ENCODE peak calls at places on chromosome 2, in seven cellular contexts. One of them, this sample, is unnamed.

GRCh38 chr2:11697103-11697871 is 27.3 kb upstream of the NTSR2 start:
- DNase-seq in K562: no peak
- DNase-seq in H9: no peak
- DNase-seq in GM23248: peak
- DNase-seq in neural progenitor cell: peak
- DNase-seq in Karpas-422: no peak
- DNase-seq in PC-3: peak
- DNase-seq in this sample: peak

GRCh38 chr2:236176417-236176816 is 8.2 kb upstream of the GBX2 start:
- DNase-seq in neural progenitor cell: peak
- DNase-seq in PC-3: peak
- DNase-seq in Karpas-422: peak
- DNase-seq in K562: peak
- DNase-seq in H9: no peak
- DNase-seq in GM23248: peak
- DNase-seq in this sample: no peak

GRCh38 chr2:229282758-229283546 is 11.9 kb upstream of the PID1 start:
- DNase-seq in Karpas-422: no peak
- DNase-seq in K562: no peak
- DNase-seq in GM23248: peak
- DNase-seq in H9: no peak
- DNase-seq in PC-3: peak
- DNase-seq in neural progenitor cell: no peak
- DNase-seq in this sample: peak

GRCh38 chr2:16179701-16180402 is 239.5 kb downstream of the MYCN start:
- DNase-seq in K562: no peak
- DNase-seq in Karpas-422: no peak
- DNase-seq in PC-3: no peak
- DNase-seq in neural progenitor cell: no peak
- DNase-seq in H9: peak
- DNase-seq in GM23248: no peak
- DNase-seq in this sample: no peak

GRCh38 chr2:181430406-181431199 is 26.6 kb upstream of the ITGA4 start:
- DNase-seq in Karpas-422: peak
- DNase-seq in GM23248: peak
- DNase-seq in H9: no peak
- DNase-seq in PC-3: peak
- DNase-seq in neural progenitor cell: no peak
- DNase-seq in K562: peak
- DNase-seq in this sample: no peak

GRCh38 chr2:36366491-36367120 is 11.0 kb downstream of the CRIM1 start:
- DNase-seq in K562: no peak
- DNase-seq in H9: no peak
- DNase-seq in PC-3: peak
- DNase-seq in GM23248: no peak
- DNase-seq in Karpas-422: no peak
- DNase-seq in neural progenitor cell: no peak
- DNase-seq in this sample: no peak

GRCh38 chr2:144513388-144514100 is 6.4 kb downstream of the ZEB2 start:
- DNase-seq in PC-3: no peak
- DNase-seq in neural progenitor cell: peak
- DNase-seq in K562: peak
- DNase-seq in GM23248: peak
- DNase-seq in H9: no peak
- DNase-seq in Karpas-422: no peak
- DNase-seq in this sample: peak

GRCh38 chr2:74845217-74845751 is 11.4 kb downstream of the HK2 start:
- DNase-seq in neural progenitor cell: peak
- DNase-seq in PC-3: peak
- DNase-seq in Karpas-422: no peak
- DNase-seq in H9: peak
- DNase-seq in K562: no peak
- DNase-seq in GM23248: peak
- DNase-seq in this sample: peak

GRCh38 chr2:199727801-199728200 is 123.2 kb downstream of the FTCDNL1 start:
- DNase-seq in neural progenitor cell: no peak
- DNase-seq in GM23248: no peak
- DNase-seq in PC-3: no peak
- DNase-seq in Karpas-422: no peak
- DNase-seq in H9: no peak
- DNase-seq in K562: no peak
- DNase-seq in this sample: no peak

GRCh38 chr2:28488858-28489575 is 6.8 kb upstream of the PLB1 start:
- DNase-seq in K562: no peak
- DNase-seq in Karpas-422: no peak
- DNase-seq in PC-3: peak
- DNase-seq in GM23248: peak
- DNase-seq in H9: no peak
- DNase-seq in neural progenitor cell: peak
- DNase-seq in this sample: no peak

GRCh38 chr2:200393191-200393590 is 86.7 kb downstream of the SPATS2L start:
- DNase-seq in Karpas-422: peak
- DNase-seq in neural progenitor cell: no peak
- DNase-seq in GM23248: no peak
- DNase-seq in K562: no peak
- DNase-seq in H9: no peak
- DNase-seq in PC-3: no peak
- DNase-seq in this sample: no peak

GRCh38 chr2:39516347-39517101 is 79.4 kb upstream of the MAP4K3 start:
- DNase-seq in H9: peak
- DNase-seq in K562: no peak
- DNase-seq in neural progenitor cell: peak
- DNase-seq in PC-3: no peak
- DNase-seq in GM23248: peak
- DNase-seq in Karpas-422: no peak
- DNase-seq in this sample: no peak
- H3K9ac ChIP-seq in H9: no peak
- H3K9ac ChIP-seq in K562: no peak
- H3K9ac ChIP-seq in neural progenitor cell: no peak
- H3K9ac ChIP-seq in PC-3: no peak
- H3K9ac ChIP-seq in GM23248: no peak
- H3K9ac ChIP-seq in Karpas-422: no peak
- H3K9ac ChIP-seq in this sample: peak

GRCh38 chr2:231056453-231057416 is at the start of gene PSMD1:
- DNase-seq in H9: peak
- DNase-seq in PC-3: peak
- DNase-seq in neural progenitor cell: peak
- DNase-seq in Karpas-422: peak
- DNase-seq in K562: peak
- DNase-seq in GM23248: peak
- DNase-seq in this sample: peak

GRCh38 chr2:231059756-231060155 is 3.1 kb downstream of the PSMD1 start:
- DNase-seq in Karpas-422: no peak
- DNase-seq in neural progenitor cell: no peak
- DNase-seq in K562: no peak
- DNase-seq in PC-3: peak
- DNase-seq in H9: no peak
- DNase-seq in GM23248: peak
- DNase-seq in this sample: no peak

GRCh38 chr2:231058761-231059550 is 2.3 kb downstream of the PSMD1 start:
- DNase-seq in GM23248: peak
- DNase-seq in Karpas-422: no peak
- DNase-seq in K562: no peak
- DNase-seq in PC-3: peak
- DNase-seq in H9: no peak
- DNase-seq in neural progenitor cell: no peak
- DNase-seq in this sample: peak

GRCh38 chr2:231052494-231053451 is 3.9 kb upstream of the PSMD1 start:
- DNase-seq in K562: peak
- DNase-seq in H9: peak
- DNase-seq in GM23248: peak
- DNase-seq in Karpas-422: peak
- DNase-seq in neural progenitor cell: peak
- DNase-seq in PC-3: peak
- DNase-seq in this sample: peak

GRCh38 chr2:231057590-231057989 is 923 bp downstream of the PSMD1 start:
- DNase-seq in neural progenitor cell: peak
- DNase-seq in PC-3: peak
- DNase-seq in H9: no peak
- DNase-seq in K562: peak
- DNase-seq in GM23248: peak
- DNase-seq in Karpas-422: peak
- DNase-seq in this sample: peak
- H3K27ac ChIP-seq in neural progenitor cell: no peak
- H3K27ac ChIP-seq in PC-3: peak
- H3K27ac ChIP-seq in H9: no peak
- H3K27ac ChIP-seq in K562: peak
- H3K27ac ChIP-seq in GM23248: peak
- H3K27ac ChIP-seq in Karpas-422: peak
- H3K27ac ChIP-seq in this sample: peak

GRCh38 chr2:145961846-145962245 is 1441.9 kb upstream of the ZEB2 start:
- DNase-seq in Karpas-422: no peak
- DNase-seq in PC-3: no peak
- DNase-seq in GM23248: peak
- DNase-seq in K562: no peak
- DNase-seq in H9: no peak
- DNase-seq in neural progenitor cell: no peak
- DNase-seq in this sample: peak

GRCh38 chr2:145960479-145961163 is 1440.7 kb upstream of the ZEB2 start:
- DNase-seq in neural progenitor cell: no peak
- DNase-seq in Karpas-422: no peak
- DNase-seq in K562: no peak
- DNase-seq in H9: no peak
- DNase-seq in GM23248: no peak
- DNase-seq in PC-3: no peak
- DNase-seq in this sample: no peak

GRCh38 chr2:145958611-145959010 is 1438.7 kb upstream of the ZEB2 start:
- DNase-seq in PC-3: no peak
- DNase-seq in Karpas-422: no peak
- DNase-seq in H9: no peak
- DNase-seq in neural progenitor cell: no peak
- DNase-seq in GM23248: no peak
- DNase-seq in K562: no peak
- DNase-seq in this sample: peak

GRCh38 chr2:145957929-145958328 is 1438.0 kb upstream of the ZEB2 start:
- DNase-seq in GM23248: peak
- DNase-seq in H9: no peak
- DNase-seq in neural progenitor cell: no peak
- DNase-seq in Karpas-422: no peak
- DNase-seq in K562: no peak
- DNase-seq in PC-3: peak
- DNase-seq in this sample: no peak
- H2AFZ ChIP-seq in GM23248: no peak
- H2AFZ ChIP-seq in H9: no peak
- H2AFZ ChIP-seq in neural progenitor cell: no peak
- H2AFZ ChIP-seq in Karpas-422: no peak
- H2AFZ ChIP-seq in K562: no peak
- H2AFZ ChIP-seq in PC-3: no peak
- H2AFZ ChIP-seq in this sample: no peak

GRCh38 chr2:99490088-99491065 is 560 bp upstream of the REV1 start:
- DNase-seq in K562: peak
- DNase-seq in H9: peak
- DNase-seq in Karpas-422: peak
- DNase-seq in PC-3: peak
- DNase-seq in GM23248: peak
- DNase-seq in neural progenitor cell: peak
- DNase-seq in this sample: peak
- H3K9ac ChIP-seq in K562: peak
- H3K9ac ChIP-seq in H9: peak
- H3K9ac ChIP-seq in Karpas-422: peak
- H3K9ac ChIP-seq in PC-3: peak
- H3K9ac ChIP-seq in GM23248: peak
- H3K9ac ChIP-seq in neural progenitor cell: no peak
- H3K9ac ChIP-seq in this sample: peak

GRCh38 chr2:233198026-233198425 is 53.4 kb upstream of the ATG16L1 start:
- DNase-seq in K562: no peak
- DNase-seq in H9: no peak
- DNase-seq in neural progenitor cell: no peak
- DNase-seq in Karpas-422: no peak
- DNase-seq in PC-3: no peak
- DNase-seq in GM23248: no peak
- DNase-seq in this sample: no peak

GRCh38 chr2:233193738-233194137 is 57.7 kb upstream of the ATG16L1 start:
- DNase-seq in K562: no peak
- DNase-seq in H9: no peak
- DNase-seq in GM23248: no peak
- DNase-seq in Karpas-422: no peak
- DNase-seq in neural progenitor cell: no peak
- DNase-seq in PC-3: no peak
- DNase-seq in this sample: no peak

GRCh38 chr2:233197022-233197421 is 54.5 kb upstream of the ATG16L1 start:
- DNase-seq in H9: no peak
- DNase-seq in GM23248: no peak
- DNase-seq in Karpas-422: no peak
- DNase-seq in PC-3: no peak
- DNase-seq in neural progenitor cell: no peak
- DNase-seq in K562: no peak
- DNase-seq in this sample: no peak

GRCh38 chr2:233199870-233200269 is 51.6 kb upstream of the ATG16L1 start:
- DNase-seq in PC-3: no peak
- DNase-seq in K562: no peak
- DNase-seq in H9: no peak
- DNase-seq in neural progenitor cell: no peak
- DNase-seq in GM23248: no peak
- DNase-seq in Karpas-422: no peak
- DNase-seq in this sample: no peak

DNA sequence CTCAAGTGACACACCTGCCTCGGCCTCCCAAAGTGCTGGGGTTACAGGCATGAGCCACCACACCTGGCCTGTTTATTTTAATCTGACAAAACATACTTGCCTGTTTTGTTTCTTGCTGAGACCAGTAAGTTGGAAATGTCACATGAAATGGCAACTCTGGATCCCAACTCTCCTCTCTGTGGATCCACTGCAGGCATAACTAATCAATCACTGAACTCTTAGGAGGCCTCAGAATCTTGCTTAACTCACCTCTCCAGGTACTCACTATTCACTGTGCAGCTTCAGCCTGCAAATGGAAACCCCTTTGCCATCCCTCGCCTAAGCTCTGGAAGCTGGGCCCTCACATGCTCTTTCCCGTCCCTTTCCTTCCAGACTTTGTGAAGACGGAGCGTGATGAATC is 56.4 kb upstream of the ATG16L1 start:
- DNase-seq in GM23248: no peak
- DNase-seq in Karpas-422: no peak
- DNase-seq in neural progenitor cell: no peak
- DNase-seq in PC-3: no peak
- DNase-seq in K562: no peak
- DNase-seq in H9: no peak
- DNase-seq in this sample: no peak
- H3K27ac ChIP-seq in GM23248: no peak
- H3K27ac ChIP-seq in Karpas-422: no peak
- H3K27ac ChIP-seq in neural progenitor cell: no peak
- H3K27ac ChIP-seq in PC-3: no peak
- H3K27ac ChIP-seq in K562: no peak
- H3K27ac ChIP-seq in H9: no peak
- H3K27ac ChIP-seq in this sample: no peak

DNA sequence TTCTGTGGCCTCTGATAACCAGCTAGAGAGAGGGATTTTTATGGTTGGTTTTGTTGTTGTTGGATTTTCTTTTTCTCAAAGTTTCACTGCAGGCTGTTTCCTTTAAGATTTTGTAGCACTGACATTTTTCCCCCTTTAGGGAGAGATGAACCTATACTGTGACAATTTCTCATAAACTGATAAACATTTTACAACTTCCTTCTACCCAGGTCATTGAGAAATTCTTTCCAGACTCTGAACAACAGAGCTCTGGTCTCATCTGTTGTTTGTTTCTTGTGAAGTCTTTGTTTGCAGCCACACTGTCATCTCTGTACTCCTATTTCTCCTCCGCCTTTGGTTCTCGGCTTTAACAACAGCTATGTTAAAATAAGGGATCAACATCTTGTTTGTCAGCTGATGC is 167.5 kb downstream of the VWC2L start:
- DNase-seq in K562: no peak
- DNase-seq in neural progenitor cell: peak
- DNase-seq in GM23248: no peak
- DNase-seq in PC-3: no peak
- DNase-seq in Karpas-422: no peak
- DNase-seq in H9: no peak
- DNase-seq in this sample: no peak
- H2AFZ ChIP-seq in K562: no peak
- H2AFZ ChIP-seq in neural progenitor cell: peak
- H2AFZ ChIP-seq in GM23248: no peak
- H2AFZ ChIP-seq in PC-3: no peak
- H2AFZ ChIP-seq in Karpas-422: no peak
- H2AFZ ChIP-seq in H9: no peak
- H2AFZ ChIP-seq in this sample: peak